ENCODE peak calls at places on chromosomes 6 and 20, in four cellular contexts. K is SK-N-SH, R is HepG2, P is GM12878. S is an unnamed sample.
A peak's percentile ranks its signal among the peaks of the same experiment; 100 is the strongest.

GRCh38 chr6:107576852-107577251 is 86.9 kb downstream of the SOBP start:
- DNase-seq in K (no peak), R (no peak), P (no peak), S (no peak)

GRCh38 chr6:149142924-149143429 is 174.5 kb upstream of the TAB2 start:
- DNase-seq in K (no peak), R (no peak), P (no peak), S (no peak)

GRCh38 chr20:49340161-49340966 is 62.5 kb upstream of the ZNFX1 start:
- DNase-seq in K (peak; percentile 52), R (no peak), P (no peak), S (no peak)

GRCh38 chr6:36314221-36315014 is 22.3 kb downstream of the BNIP5 start:
- DNase-seq in K (no peak), R (no peak), P (no peak), S (no peak)

GRCh38 chr6:50520862-50521261 is 192.5 kb upstream of the TFAP2D start:
- DNase-seq in K (no peak), R (no peak), P (no peak), S (no peak)

GRCh38 chr6:121334299-121335104 is at the start of gene TBC1D32:
- DNase-seq in K (peak; percentile 93), R (peak; percentile 82), P (peak; percentile 73), S (peak; percentile 88)

GRCh38 chr6:140001851-140002301 is 627.4 kb upstream of the CITED2 start:
- DNase-seq in K (peak; percentile 23), R (no peak), P (no peak), S (no peak)

GRCh38 chr6:30219244-30219643 is 6.0 kb upstream of the TRIM26 start:
- DNase-seq in K (peak; percentile 72), R (peak; percentile 77), P (peak; percentile 23), S (peak; percentile 58)

GRCh38 chr20:64242797-64243475 is 12.6 kb upstream of the PCMTD2 start:
- DNase-seq in K (no peak), R (peak; percentile 94), P (no peak), S (no peak)

GRCh38 chr20:39853664-39854063 is 835.4 kb downstream of the MAFB start:
- DNase-seq in K (no peak), R (no peak), P (peak; percentile 24), S (no peak)

GRCh38 chr6:81169166-81169565 is 583.3 kb downstream of the TENT5A start:
- DNase-seq in K (no peak), R (no peak), P (no peak), S (no peak)

GRCh38 chr6:37319856-37320255 is 33.9 kb upstream of the RNF8 start:
- DNase-seq in K (no peak), R (no peak), P (no peak), S (no peak)

GRCh38 chr20:10217517-10218410 is 866 bp upstream of the SNAP25 start:
- DNase-seq in K (peak; percentile 77), R (no peak), P (no peak), S (peak; percentile 65)

GRCh38 chr6:15741405-15741804 is 78.6 kb upstream of the DTNBP1 start:
- DNase-seq in K (no peak), R (no peak), P (no peak), S (no peak)

GRCh38 chr6:34519971-34520644 is 36.0 kb downstream of the SPDEF start:
- DNase-seq in K (no peak), R (no peak), P (no peak), S (no peak)

GRCh38 chr6:3751730-3752537 is 421 bp upstream of the PXDC1 start:
- DNase-seq in K (peak; percentile 94), R (peak; percentile 87), P (no peak), S (peak; percentile 81)

GRCh38 chr6:134539865-134540323 is 222.0 kb upstream of the SGK1 start:
- DNase-seq in K (no peak), R (no peak), P (no peak), S (no peak)

GRCh38 chr6:45136495-45136894 is 191.6 kb upstream of the RUNX2 start:
- DNase-seq in K (no peak), R (no peak), P (no peak), S (no peak)

GRCh38 chr6:86031713-86032112 is 389.0 kb upstream of the SYNCRIP start:
- DNase-seq in K (no peak), R (no peak), P (no peak), S (no peak)

GRCh38 chr6:21003780-21004541 is 469.7 kb downstream of the CDKAL1 start:
- DNase-seq in K (peak; percentile 47), R (peak; percentile 99), P (peak; percentile 72), S (peak; percentile 67)

GRCh38 chr6:25710287-25710686 is 44.3 kb upstream of the SLC17A4 start:
- DNase-seq in K (no peak), R (no peak), P (no peak), S (no peak)

GRCh38 chr20:36574278-36575065 is 1.1 kb downstream of the TGIF2 start:
- DNase-seq in K (peak; percentile 84), R (peak; percentile 73), P (no peak), S (peak; percentile 46)

GRCh38 chr6:36714511-36714910 is 16.9 kb downstream of the RAB44 start:
- DNase-seq in K (no peak), R (no peak), P (no peak), S (no peak)

GRCh38 chr6:26660096-26660425 is 515 bp upstream of the ZNF322 start:
- DNase-seq in K (no peak), R (peak; percentile 27), P (no peak), S (peak; percentile 40)

GRCh38 chr6:85273870-85274269 is 176.0 kb upstream of the NT5E start:
- DNase-seq in K (no peak), R (no peak), P (no peak), S (no peak)

GRCh38 chr6:109867970-109868358 is 110.1 kb upstream of the GPR6 start:
- DNase-seq in K (no peak), R (no peak), P (no peak), S (no peak)

GRCh38 chr6:20313086-20313485 is 88.6 kb upstream of the E2F3 start:
- DNase-seq in K (no peak), R (no peak), P (no peak), S (no peak)

GRCh38 chr20:24017160-24017761 is 28.7 kb upstream of the GGTLC1 start:
- DNase-seq in K (no peak), R (no peak), P (no peak), S (no peak)

GRCh38 chr20:41697861-41698559 is 79.8 kb upstream of the CHD6 start:
- DNase-seq in K (peak; percentile 50), R (peak; percentile 52), P (no peak), S (no peak)

GRCh38 chr6:110543106-110543505 is 66.7 kb upstream of the SLC22A16 start:
- DNase-seq in K (peak; percentile 52), R (no peak), P (no peak), S (no peak)

GRCh38 chr20:20668639-20669038 is 43.8 kb downstream of the RALGAPA2 start:
- DNase-seq in K (no peak), R (no peak), P (peak; percentile 71), S (no peak)

GRCh38 chr20:20562507-20562906 is 149.9 kb downstream of the RALGAPA2 start:
- DNase-seq in K (no peak), R (no peak), P (no peak), S (no peak)

GRCh38 chr20:53141651-53142050 is 169.5 kb downstream of the TSHZ2 start:
- DNase-seq in K (no peak), R (no peak), P (no peak), S (no peak)
- TF ChIP-seq PBX3 in K (no peak), R (no peak), P (no peak), S (no peak)

DNA sequence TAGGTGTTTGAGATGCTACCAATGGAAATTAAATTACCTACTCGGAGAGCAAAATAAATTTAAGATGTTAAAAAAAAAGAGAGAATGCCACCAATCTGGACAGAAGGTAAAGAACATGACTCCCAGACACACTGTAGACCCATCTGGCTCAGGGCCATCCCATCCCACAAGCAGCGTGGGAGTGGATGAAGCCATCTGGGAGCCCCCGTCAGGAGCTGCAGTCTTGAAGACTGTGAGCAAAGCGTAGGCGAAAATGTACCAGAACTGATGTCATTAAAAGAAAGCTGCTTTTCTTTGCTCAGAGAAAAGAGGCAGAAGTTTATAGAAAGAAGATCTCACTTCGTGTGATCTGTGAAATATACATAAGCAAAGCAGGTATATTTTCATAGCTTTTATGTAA is 815.7 kb downstream of the QKI start:
- DNase-seq in K (no peak), R (no peak), P (no peak), S (no peak)
- H3K27ac ChIP-seq in K (no peak overlapping the region), R (no peak overlapping the region), P (no peak overlapping the region), S (no peak overlapping the region)

DNA sequence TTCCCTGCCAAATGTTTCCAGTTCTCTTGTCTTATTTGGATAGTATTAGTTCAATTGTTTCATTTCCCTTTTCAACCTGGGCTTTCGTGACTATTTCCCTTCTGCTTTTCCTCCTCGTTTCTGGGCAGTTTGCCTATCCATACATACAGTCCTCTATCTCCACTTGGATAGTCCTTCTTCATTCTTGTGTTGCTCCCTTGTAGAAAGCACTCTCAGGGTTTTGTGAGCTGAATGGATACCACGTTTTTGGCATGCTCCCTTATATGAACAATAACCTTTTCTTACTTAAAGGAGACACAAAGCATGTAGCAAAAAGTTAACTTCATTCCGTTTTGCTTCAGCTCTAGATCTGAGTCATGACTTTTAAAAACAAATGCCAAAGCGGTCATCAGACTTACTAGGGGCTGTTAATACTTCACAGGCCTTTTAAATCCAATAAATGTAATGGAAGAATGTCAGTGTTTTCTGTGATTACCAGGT is 16.6 kb downstream of the CRYBG1 start:
- DNase-seq in K (no peak), R (no peak), P (no peak), S (no peak)
- TF ChIP-seq PBX3 in K (peak; percentile 31), R (no peak), P (no peak), S (no peak)

GRCh38 chr20:32390999-32391398 is 32.9 kb downstream of the ASXL1 start:
- DNase-seq in K (no peak), R (no peak), P (no peak), S (no peak)
- H3K27ac ChIP-seq in K (no peak overlapping the region), R (no peak overlapping the region), P (no peak overlapping the region), S (no peak overlapping the region)

GRCh38 chr6:130629640-130630039 is 197.6 kb upstream of the SMLR1 start:
- DNase-seq in K (no peak), R (no peak), P (no peak), S (no peak)

GRCh38 chr6:130624046-130624445 is 203.2 kb upstream of the SMLR1 start:
- DNase-seq in K (no peak), R (no peak), P (peak; percentile 60), S (no peak)

GRCh38 chr6:130628862-130629261 is 198.3 kb upstream of the SMLR1 start:
- DNase-seq in K (no peak), R (no peak), P (no peak), S (no peak)

GRCh38 chr6:130622142-130622541 is 205.1 kb upstream of the SMLR1 start:
- DNase-seq in K (no peak), R (no peak), P (no peak), S (no peak)

DNA sequence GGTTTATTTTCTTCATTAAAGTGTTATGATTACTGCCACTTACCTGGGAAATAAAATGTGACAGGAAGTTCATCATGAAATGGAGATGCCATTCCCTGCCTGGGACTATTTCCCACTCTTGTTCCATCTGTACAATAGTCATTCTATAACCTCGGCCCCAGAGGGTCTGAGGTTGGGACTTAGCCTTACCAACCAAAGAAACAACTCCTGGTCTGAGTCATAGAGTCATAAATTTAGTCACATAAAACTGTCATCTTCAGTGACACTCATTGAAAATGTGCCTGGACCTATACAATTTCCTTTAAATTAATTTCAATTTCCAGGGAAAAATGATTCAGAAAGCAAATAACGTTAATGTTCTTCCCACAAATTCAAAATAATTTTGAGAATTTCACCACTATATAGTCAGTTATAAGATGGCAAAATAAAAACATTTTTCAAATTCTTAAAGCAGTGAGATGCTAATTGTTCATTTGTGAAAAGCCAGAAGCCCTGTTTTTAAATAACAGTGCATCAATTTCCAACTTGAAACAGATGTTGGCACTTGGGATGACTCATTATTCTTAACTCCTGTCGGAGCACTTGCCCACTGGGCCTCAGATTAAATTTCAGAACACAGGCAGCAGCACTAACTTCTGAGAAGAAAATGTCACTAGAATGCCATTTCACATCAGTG is 201.2 kb upstream of the SMLR1 start:
- DNase-seq in K (no peak), R (no peak), P (peak; percentile 53), S (no peak)
- TF ChIP-seq PBX3 in K (peak; percentile 75), R (no peak), P (peak; percentile 62), S (no peak)

GRCh38 chr6:24441599-24441904 is 38.8 kb downstream of the MRS2 start:
- DNase-seq in K (no peak), R (no peak), P (no peak), S (no peak)
- H3K27ac ChIP-seq in K (no peak overlapping the region), R (no peak overlapping the region), P (no peak overlapping the region), S (no peak overlapping the region)